ENCODE peak calls at places on chromosomes 5 and 9, in five cellular contexts. S, V, Z, R and Q are unnamed samples.

GRCh38 chr9:13322828-13323550 is 43.5 kb upstream of the MPDZ start:
- DNase-seq in S (no peak), Z (no peak), R (no peak), V (no peak), Q (no peak)

GRCh38 chr5:160133071-160133917 is 14.0 kb upstream of the PWWP2A start:
- DNase-seq in Z (peak), S (no peak), R (peak), V (peak), Q (no peak)

GRCh38 chr5:62124266-62124665 is 181.7 kb upstream of the KIF2A start:
- DNase-seq in Z (no peak), S (no peak), V (no peak), R (no peak), Q (no peak)

GRCh38 chr5:20113031-20113685 is 125.2 kb upstream of the CDH18 start:
- DNase-seq in R (no peak), S (no peak), Z (no peak), V (no peak), Q (no peak)

GRCh38 chr5:172642926-172643325 is 1.9 kb downstream of the NEURL1B start:
- DNase-seq in Z (no peak), R (no peak), V (no peak), S (no peak), Q (no peak)

GRCh38 chr5:140083650-140084049 is 30.3 kb upstream of the PURA start:
- DNase-seq in R (no peak), Z (no peak), V (no peak), S (no peak), Q (no peak)

GRCh38 chr5:145362261-145362660 is 472.9 kb downstream of the PRELID2 start:
- DNase-seq in S (no peak), V (peak), R (no peak), Z (no peak), Q (no peak)

GRCh38 chr5:99176186-99176585 is 247.4 kb upstream of the CHD1 start:
- DNase-seq in R (no peak), S (no peak), V (no peak), Z (no peak), Q (no peak)

GRCh38 chr9:75814667-75815066 is 75.8 kb upstream of the PCSK5 start:
- DNase-seq in S (no peak), V (peak), Z (no peak), R (no peak), Q (no peak)

GRCh38 chr9:91156451-91157234 is 205.1 kb downstream of the AUH start:
- DNase-seq in V (no peak), S (no peak), Z (no peak), R (no peak), Q (no peak)

GRCh38 chr5:142900926-142901325 is 130.7 kb downstream of the ARHGAP26 start:
- DNase-seq in S (no peak), R (no peak), V (peak), Z (no peak), Q (no peak)

GRCh38 chr5:156971848-156972525 is 9.0 kb upstream of the TIMD4 start:
- DNase-seq in R (no peak), S (no peak), Z (no peak), V (no peak), Q (no peak)

GRCh38 chr5:96157077-96157780 is 195.6 kb upstream of the ELL2 start:
- DNase-seq in S (no peak), R (no peak), Z (no peak), V (no peak), Q (no peak)

GRCh38 chr9:113624721-113625120 is 161.2 kb downstream of the RGS3 start:
- DNase-seq in Z (no peak), R (no peak), S (no peak), V (peak), Q (no peak)

GRCh38 chr5:171673328-171673727 is 112.3 kb upstream of the SMIM23 start:
- DNase-seq in Z (peak), R (no peak), V (no peak), S (no peak), Q (no peak)

GRCh38 chr5:123700624-123701023 is 188.6 kb downstream of the CSNK1G3 start:
- DNase-seq in S (no peak), Z (no peak), V (peak), R (no peak), Q (no peak)

GRCh38 chr5:123708074-123708806 is 196.3 kb downstream of the CSNK1G3 start:
- DNase-seq in S (no peak), R (no peak), V (peak), Z (peak), Q (no peak)

GRCh38 chr5:123701511-123702200 is 189.7 kb downstream of the CSNK1G3 start:
- DNase-seq in R (no peak), V (no peak), S (no peak), Z (no peak), Q (no peak)

GRCh38 chr5:123709422-123709821 is 197.4 kb downstream of the CSNK1G3 start:
- DNase-seq in S (no peak), V (no peak), Z (no peak), R (no peak), Q (no peak)

GRCh38 chr5:123705741-123706140 is 193.8 kb downstream of the CSNK1G3 start:
- DNase-seq in Z (no peak), V (no peak), R (no peak), S (no peak), Q (no peak)
- H3K27ac ChIP-seq in Z (no peak), V (no peak), R (no peak), S (no peak), Q (no peak)

GRCh38 chr5:119445544-119445943 is 6.8 kb upstream of the HSD17B4 start:
- DNase-seq in S (no peak), V (no peak), Z (no peak), R (no peak), Q (no peak)
- H3K27ac ChIP-seq in S (no peak), V (no peak), Z (no peak), R (no peak), Q (no peak)

GRCh38 chr5:158510479-158510878 is 589.2 kb downstream of the EBF1 start:
- DNase-seq in Z (no peak), R (no peak), S (no peak), V (no peak), Q (no peak)

GRCh38 chr5:158513490-158514301 is 586.0 kb downstream of the EBF1 start:
- DNase-seq in R (no peak), V (peak), S (no peak), Z (no peak), Q (no peak)

GRCh38 chr5:158514353-158514960 is 585.3 kb downstream of the EBF1 start:
- DNase-seq in Z (no peak), S (no peak), V (peak), R (no peak), Q (no peak)

GRCh38 chr5:158514961-158515359 is 584.8 kb downstream of the EBF1 start:
- DNase-seq in S (no peak), R (no peak), Z (no peak), V (no peak), Q (no peak)

GRCh38 chr5:158511454-158511853 is 588.3 kb downstream of the EBF1 start:
- DNase-seq in S (no peak), V (no peak), Z (no peak), R (no peak), Q (no peak)
- H3K27ac ChIP-seq in S (no peak), V (no peak), Z (no peak), R (no peak), Q (no peak)

GRCh38 chr5:16384222-16384621 is 81.4 kb downstream of the ZNF622 start:
- DNase-seq in S (no peak), Z (no peak), V (no peak), R (no peak), Q (no peak)
- H3K27ac ChIP-seq in S (no peak), Z (no peak), V (no peak), R (no peak), Q (no peak)